ENCODE peak calls at places on chromosome 1, in five cellular contexts. M, G, T, A and H are unnamed samples.

GRCh38 chr1:234611799-234612351 is 1.9 kb upstream of the IRF2BP2 start:
- DNase-seq in A (peak), G (no peak), M (no peak), T (peak), H (no peak)

GRCh38 chr1:208008534-208008933 is 97.6 kb upstream of the CD34 start:
- DNase-seq in A (no peak), T (no peak), M (no peak), G (no peak), H (no peak)

GRCh38 chr1:59788825-59789224 is 25.9 kb upstream of the HOOK1 start:
- DNase-seq in A (no peak), G (no peak), T (no peak), M (no peak), H (no peak)

GRCh38 chr1:52365091-52365745 is 787 bp downstream of the CC2D1B start:
- DNase-seq in M (peak), G (no peak), A (no peak), T (no peak), H (peak)

GRCh38 chr1:59733443-59734141 is 81.2 kb upstream of the HOOK1 start:
- DNase-seq in M (no peak), T (no peak), G (no peak), A (no peak), H (no peak)

GRCh38 chr1:95793893-95794292 is 559.9 kb downstream of the RWDD3 start:
- DNase-seq in T (no peak), G (no peak), M (no peak), A (no peak), H (no peak)

GRCh38 chr1:21575351-21575942 is 66.2 kb downstream of the ALPL start:
- DNase-seq in T (no peak), M (no peak), A (no peak), G (no peak), H (no peak)

GRCh38 chr1:155379180-155379876 is 58.6 kb downstream of the RUSC1 start:
- DNase-seq in T (no peak), G (no peak), M (peak), A (no peak), H (no peak)

GRCh38 chr1:1115136-1115829 is 606 bp downstream of the C1orf159 start:
- DNase-seq in T (no peak), G (no peak), A (no peak), M (no peak), H (no peak)

GRCh38 chr1:237799762-237800474 is 90.8 kb downstream of the ZP4 start:
- DNase-seq in A (no peak), M (peak), G (no peak), T (no peak), H (peak)

GRCh38 chr1:60573726-60574409 is 500.3 kb upstream of the C1orf87 start:
- DNase-seq in T (no peak), A (no peak), M (no peak), G (peak), H (peak)

GRCh38 chr1:180533571-180533987 is 25.2 kb upstream of the OVAAL start:
- DNase-seq in T (peak), M (peak), G (peak), A (peak), H (no peak)

GRCh38 chr1:22661880-22662279 is 8.8 kb downstream of the C1QB start:
- DNase-seq in T (no peak), A (no peak), G (no peak), M (no peak), H (no peak)

GRCh38 chr1:89525169-89525855 is 683 bp downstream of the LRRC8B start:
- DNase-seq in M (peak), A (peak), G (peak), T (peak), H (no peak)

GRCh38 chr1:205258313-205259176 is 30.8 kb downstream of the TMCC2 start:
- DNase-seq in T (no peak), G (no peak), M (peak), A (no peak), H (no peak)

GRCh38 chr1:177925006-177925405 is 44.9 kb downstream of the SEC16B start:
- DNase-seq in A (no peak), M (no peak), G (no peak), T (no peak), H (no peak)

GRCh38 chr1:152034654-152035405 is 2.0 kb downstream of the S100A11 start:
- DNase-seq in M (peak), A (peak), T (no peak), G (peak), H (no peak)

GRCh38 chr1:30857062-30857461 is 51.5 kb downstream of the SDC3 start:
- DNase-seq in M (no peak), G (no peak), A (no peak), T (no peak), H (no peak)

GRCh38 chr1:91057784-91058183 is 35.9 kb upstream of the ZNF644 start:
- DNase-seq in G (no peak), M (no peak), A (no peak), T (no peak), H (no peak)

GRCh38 chr1:100631015-100631521 is 88.5 kb upstream of the VCAM1 start:
- DNase-seq in A (no peak), M (no peak), T (no peak), G (no peak), H (peak)

GRCh38 chr1:35851175-35851869 is 31.7 kb upstream of the AGO1 start:
- DNase-seq in T (no peak), G (no peak), M (no peak), A (no peak), H (no peak)

GRCh38 chr1:56185493-56185892 is 393.9 kb downstream of the PLPP3 start:
- DNase-seq in M (no peak), A (no peak), G (no peak), T (no peak), H (no peak)

GRCh38 chr1:184457500-184457899 is 70.7 kb downstream of the C1orf21 start:
- DNase-seq in M (no peak), A (no peak), T (no peak), G (no peak), H (no peak)

GRCh38 chr1:186212574-186213224 is 162.4 kb downstream of the TPR start:
- DNase-seq in T (no peak), G (peak), M (peak), A (no peak), H (peak)

DNA sequence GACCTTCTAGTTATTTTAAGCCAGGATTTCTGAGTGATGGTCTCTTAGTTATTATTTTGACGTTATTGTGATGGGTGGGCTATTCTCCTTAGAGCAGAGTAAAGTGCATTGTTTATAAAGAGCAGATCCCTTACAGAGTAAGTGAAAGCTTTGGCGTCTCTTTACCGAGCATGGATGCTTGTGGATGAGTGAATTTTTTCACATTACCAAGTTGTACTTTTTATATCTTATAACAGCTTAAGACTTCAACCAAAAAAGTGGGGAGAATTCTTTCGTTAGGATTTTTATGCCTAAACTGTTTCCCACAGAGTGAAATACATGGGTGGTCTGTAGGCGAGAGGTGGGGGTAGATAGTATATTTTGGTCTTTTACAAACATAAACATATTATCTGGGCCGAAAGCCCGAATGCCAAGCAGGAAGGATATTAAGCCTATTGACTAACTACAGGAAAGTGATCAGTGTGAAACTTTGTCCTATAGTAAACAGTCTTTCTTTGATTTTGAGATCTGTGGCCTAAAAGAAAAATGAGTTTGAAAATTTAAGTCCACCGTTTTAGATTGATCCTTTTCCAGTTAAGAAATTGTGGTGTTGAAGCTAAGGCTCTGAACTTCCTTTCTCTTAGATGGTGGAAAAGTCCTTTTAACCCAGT is 279.0 kb upstream of the C1orf105 start:
- DNase-seq in G (no peak), T (no peak), M (no peak), A (no peak), H (no peak)
- H3K4me3 ChIP-seq in G (no peak), T (peak), M (no peak), A (no peak), H (no peak)

DNA sequence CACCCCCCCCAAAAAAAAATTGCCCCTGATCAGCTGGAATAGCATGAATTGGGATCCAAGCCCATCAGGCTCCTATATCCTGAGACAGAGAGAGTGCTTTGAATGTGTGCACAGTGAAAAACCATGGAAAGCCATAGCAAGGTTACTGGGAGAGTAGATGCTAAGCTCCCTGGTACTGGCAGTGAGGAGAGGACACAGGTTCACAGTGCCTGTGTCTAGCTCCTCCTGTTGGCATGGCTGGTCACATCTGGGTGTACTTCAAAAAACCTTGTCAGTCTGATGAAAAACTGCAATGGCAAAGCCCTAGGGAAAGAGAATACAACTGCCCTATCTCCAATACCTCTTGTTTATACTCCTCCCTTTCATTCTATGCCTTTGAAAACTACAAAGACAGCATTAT is 12.9 kb downstream of the COPA start:
- DNase-seq in G (no peak), M (no peak), A (no peak), T (no peak), H (no peak)
- TF ChIP-seq CTCF in G (no peak), M (no peak), A (no peak), T (no peak), H (peak)

GRCh38 chr1:173042806-173043205 is 7.9 kb downstream of the TNFSF18 start:
- DNase-seq in G (peak), M (no peak), A (no peak), T (no peak), H (no peak)
- H3K4me3 ChIP-seq in G (no peak), M (no peak), A (no peak), T (no peak), H (no peak)

GRCh38 chr1:171081220-171081993 is 9.3 kb upstream of the FMO3 start:
- DNase-seq in A (no peak), M (no peak), G (peak), T (no peak), H (peak)
- TF ChIP-seq CTCF in A (no peak), M (peak), G (peak), T (peak), H (peak)

DNA sequence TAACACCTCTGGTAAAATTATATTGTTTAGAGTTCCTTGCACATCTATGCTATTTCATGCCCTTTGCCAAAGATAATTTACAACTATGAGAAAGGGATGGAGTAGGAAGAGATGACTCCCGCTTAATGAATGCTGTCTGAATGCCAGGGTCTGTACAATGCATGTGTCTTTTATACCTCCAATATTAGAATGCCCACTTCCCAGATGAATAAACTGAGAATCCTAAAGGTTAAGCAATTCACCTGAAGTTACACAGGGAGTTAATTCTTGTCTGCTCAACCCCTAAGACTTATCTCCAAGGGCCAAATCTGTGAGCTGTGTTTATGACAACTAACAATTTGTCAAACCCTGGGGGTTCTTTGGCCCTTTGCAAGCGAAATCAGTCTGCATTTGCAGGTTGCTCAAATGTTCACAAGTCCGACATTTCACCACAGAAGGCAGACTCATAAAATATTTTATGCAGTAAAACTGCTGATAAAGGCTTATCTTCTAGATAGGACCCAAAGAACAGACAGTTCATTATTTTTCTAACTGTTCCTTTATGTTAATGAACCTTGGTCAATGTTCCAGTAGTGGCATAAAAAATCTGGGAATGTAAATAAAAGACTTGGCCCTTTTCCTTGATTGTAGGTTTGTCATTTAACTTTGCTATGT is 50.2 kb upstream of the ATP1A1 start:
- DNase-seq in M (no peak), A (no peak), G (no peak), T (no peak), H (no peak)
- H3K4me3 ChIP-seq in M (no peak), A (no peak), G (no peak), T (no peak), H (no peak)

DNA sequence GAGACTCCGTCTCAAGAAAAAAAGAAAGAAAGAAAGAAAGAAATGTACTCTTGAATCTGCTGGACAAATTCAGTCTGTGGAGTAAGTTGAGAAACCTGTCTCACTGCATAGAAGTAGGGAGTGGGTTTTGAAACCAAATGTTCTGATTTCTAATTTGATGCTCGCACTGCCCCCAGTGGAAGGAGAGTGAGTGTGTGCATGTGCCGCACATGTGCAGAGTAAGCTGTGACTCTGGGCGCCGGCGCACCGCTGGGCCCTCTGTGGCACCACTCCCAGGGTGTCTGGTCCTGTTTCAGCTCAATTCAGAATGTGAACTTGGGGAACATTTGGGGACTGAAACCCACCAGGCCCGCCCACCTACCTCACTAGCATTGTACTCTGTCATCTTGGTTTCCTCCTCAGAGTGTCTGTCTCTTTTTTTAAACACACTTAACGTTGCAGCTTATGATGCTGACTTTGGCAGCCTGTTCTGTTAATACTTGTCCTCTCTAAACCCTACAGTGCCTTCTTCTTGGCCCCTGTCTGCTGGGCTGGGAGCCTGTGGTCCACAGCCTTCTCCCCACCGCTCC is 104.6 kb downstream of the CACNA1E start:
- DNase-seq in M (peak), G (no peak), A (no peak), T (no peak), H (no peak)
- TF ChIP-seq CTCF in M (no peak), G (no peak), A (no peak), T (no peak), H (peak)

DNA sequence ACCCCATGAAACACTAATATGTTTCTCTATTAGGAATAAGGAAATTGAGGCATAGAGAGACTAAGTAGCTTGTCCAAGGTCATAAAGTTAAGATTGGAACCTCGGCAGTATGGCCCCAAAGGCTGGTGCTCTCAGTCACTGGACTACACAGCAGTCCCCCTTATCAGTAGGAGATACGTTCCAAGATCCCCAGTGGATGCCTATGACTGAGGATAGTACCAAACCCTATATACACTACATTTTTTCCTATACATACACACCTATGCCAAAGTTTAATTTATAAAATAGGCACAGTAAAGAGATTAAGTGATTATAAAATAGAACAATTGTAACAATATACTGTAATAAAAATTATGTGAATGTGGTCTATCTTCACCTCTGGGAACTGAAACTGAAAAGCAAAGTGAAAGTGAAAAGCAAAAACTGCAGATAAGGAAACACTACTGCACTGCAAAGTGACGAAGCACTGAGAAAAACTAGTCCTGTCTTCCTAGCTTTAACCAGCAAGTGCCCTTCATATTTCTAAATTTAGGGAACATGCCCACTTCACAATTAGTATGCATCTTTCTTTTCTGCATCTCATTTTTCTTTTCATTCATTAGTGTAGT is 96.8 kb downstream of the INTS7 start:
- DNase-seq in T (no peak), G (no peak), M (no peak), A (no peak), H (no peak)
- H3K4me3 ChIP-seq in T (no peak), G (no peak), M (no peak), A (no peak), H (no peak)

GRCh38 chr1:40161888-40162397 is 756 bp downstream of the RLF start:
- DNase-seq in A (peak), T (no peak), M (no peak), G (no peak), H (no peak)
- TF ChIP-seq CTCF in A (no peak), T (no peak), M (no peak), G (no peak), H (no peak)

GRCh38 chr1:235633220-235633540 is 16.4 kb downstream of the GNG4 start:
- DNase-seq in A (no peak), G (no peak), T (no peak), M (no peak), H (no peak)
- H3K4me3 ChIP-seq in A (no peak), G (no peak), T (no peak), M (no peak), H (no peak)

DNA sequence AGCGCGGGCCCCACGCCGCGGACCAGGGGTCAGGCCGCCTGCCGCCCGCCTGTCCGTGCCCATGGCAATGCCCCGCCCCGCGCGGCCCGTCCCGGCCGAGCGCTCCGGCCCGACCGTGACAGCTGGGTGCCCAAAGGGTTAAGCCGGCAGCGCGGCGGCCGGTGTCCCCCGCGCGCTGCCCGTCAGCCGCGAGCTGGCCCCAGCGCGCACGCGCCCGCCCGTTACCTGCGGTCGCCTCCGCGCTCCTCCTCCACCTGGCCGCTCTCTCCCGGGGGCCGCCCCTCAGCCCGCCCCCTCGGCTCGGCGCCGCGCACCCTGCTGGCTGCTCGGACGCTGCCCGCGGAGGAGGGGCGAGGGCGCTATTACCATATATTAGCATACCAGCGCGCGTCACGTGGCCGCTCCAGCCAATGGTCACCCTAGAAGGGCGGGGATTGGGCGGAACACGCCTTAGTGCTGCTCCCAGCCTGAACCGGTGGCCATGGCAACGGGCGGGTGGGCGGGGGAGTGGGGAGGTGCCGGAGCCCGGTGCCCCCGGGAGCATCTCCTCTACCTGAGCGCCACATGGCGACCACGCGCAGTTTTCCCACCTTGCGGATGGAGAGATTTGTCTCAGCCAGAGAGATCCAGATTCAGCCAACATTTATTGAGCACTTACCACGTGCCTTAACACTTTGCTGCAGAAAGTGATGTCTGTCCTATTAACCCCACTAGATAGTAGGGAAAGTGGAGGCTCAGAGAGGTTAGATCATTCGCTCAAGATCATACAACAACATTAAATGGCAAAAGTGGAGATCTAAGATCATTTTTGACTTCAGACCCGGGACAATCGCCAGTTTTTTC is at the start of gene PHC2:
- DNase-seq in T (peak), M (peak), A (peak), G (peak), H (peak)
- TF ChIP-seq CTCF in T (peak), M (no peak), A (no peak), G (no peak), H (peak)